ENCODE peak calls at places on chromosomes 2 and 18, in eight cellular contexts. U, T, X, N, O, G, H and D are unnamed samples.

GRCh38 chr2:168670478-168670877 is 132.0 kb upstream of the NOSTRIN start:
- DNase-seq in G (no peak), T (no peak), H (no peak), N (no peak), U (no peak), O (no peak), X (no peak), D (no peak)

GRCh38 chr2:72015281-72015680 is 132.4 kb downstream of the CYP26B1 start:
- DNase-seq in U (no peak), X (no peak), N (no peak), H (no peak), T (no peak), O (no peak), G (no peak), D (peak; percentile 34)

GRCh38 chr2:3759766-3760165 is 56.4 kb downstream of the DCDC2C start:
- DNase-seq in X (no peak), G (no peak), O (no peak), T (no peak), U (no peak), H (no peak), N (peak; percentile 68), D (no peak)

GRCh38 chr18:9787716-9788115 is 79.6 kb downstream of the RAB31 start:
- DNase-seq in O (no peak), N (peak; percentile 48), X (no peak), T (no peak), U (no peak), G (no peak), H (no peak), D (no peak)

GRCh38 chr2:52934354-52934898 is 833.2 kb upstream of the CHAC2 start:
- DNase-seq in H (peak; percentile 97), O (no peak), T (no peak), G (no peak), X (no peak), N (peak; percentile 91), U (no peak), D (no peak)

GRCh38 chr18:11320981-11321380 is 171.6 kb upstream of the PIEZO2 start:
- DNase-seq in X (no peak), O (peak; percentile 47), T (no peak), U (no peak), N (peak; percentile 79), G (no peak), H (peak; percentile 52), D (no peak)

GRCh38 chr2:1773883-1774282 is 29.6 kb upstream of the PXDN start:
- DNase-seq in U (no peak), N (no peak), O (no peak), G (no peak), H (no peak), T (no peak), X (no peak), D (no peak)

GRCh38 chr2:43070676-43071491 is 155.5 kb downstream of the ZFP36L2 start:
- DNase-seq in O (no peak), T (no peak), U (no peak), X (no peak), H (no peak), G (peak; percentile 45), N (no peak), D (no peak)

GRCh38 chr2:189222440-189222839 is 42.9 kb upstream of the COL5A2 start:
- DNase-seq in T (no peak), N (no peak), U (no peak), X (no peak), G (peak; percentile 30), O (no peak), H (peak; percentile 91), D (peak; percentile 18)

GRCh38 chr2:169664600-169664977 is 29.6 kb downstream of the CFAP210 start:
- DNase-seq in G (no peak), N (peak; percentile 15), O (no peak), T (no peak), X (no peak), U (no peak), H (no peak), D (no peak)

GRCh38 chr2:172710584-172711024 is 25.0 kb upstream of the RAPGEF4 start:
- DNase-seq in U (peak; percentile 16), G (peak; percentile 37), T (peak; percentile 14), N (peak; percentile 95), O (peak; percentile 28), X (no peak), H (peak; percentile 96), D (peak; percentile 59)

GRCh38 chr18:27428120-27428519 is 243.0 kb upstream of the CHST9 start:
- DNase-seq in O (no peak), X (no peak), G (no peak), U (no peak), N (no peak), T (no peak), H (peak; percentile 46), D (no peak)

GRCh38 chr18:22432672-22433137 is 15.0 kb upstream of the CTAGE1 start:
- DNase-seq in T (peak; percentile 40), H (peak; percentile 90), N (peak; percentile 97), X (peak; percentile 93), O (no peak), U (no peak), G (peak; percentile 81), D (no peak)

GRCh38 chr2:2881507-2881906 is 496.1 kb downstream of the EIPR1 start:
- DNase-seq in H (no peak), G (no peak), O (no peak), U (no peak), T (no peak), N (no peak), X (no peak), D (no peak)

GRCh38 chr2:9752441-9753275 is 90.6 kb upstream of the TAF1B start:
- DNase-seq in H (peak; percentile 92), G (no peak), N (peak; percentile 70), U (peak; percentile 76), X (no peak), O (no peak), T (peak; percentile 64), D (no peak)

GRCh38 chr2:171754254-171754939 is 67.1 kb downstream of the DYNC1I2 start:
- DNase-seq in H (peak; percentile 30), X (no peak), U (no peak), N (peak; percentile 19), O (no peak), G (no peak), T (no peak), D (no peak)

GRCh38 chr2:67445652-67446268 is 48.6 kb downstream of the ETAA1 start:
- DNase-seq in H (peak; percentile 61), G (no peak), T (no peak), O (no peak), N (peak; percentile 38), U (no peak), X (no peak), D (no peak)

GRCh38 chr2:235740821-235741220 is 247.0 kb downstream of the AGAP1 start:
- DNase-seq in H (peak; percentile 42), X (no peak), U (no peak), O (peak; percentile 9), G (no peak), T (peak; percentile 26), N (no peak), D (peak; percentile 54)

GRCh38 chr2:102120261-102121259 is 22.0 kb upstream of the IL1R1 start:
- DNase-seq in H (no peak), G (no peak), U (no peak), N (no peak), T (no peak), X (no peak), O (no peak), D (no peak)
- H3K4me1 ChIP-seq in H (peaks cover 7% of the 10 kb centered on the region), G (no peaks in the 10 kb centered on the region), U (no peaks in the 10 kb centered on the region), N (peaks cover 17% of the 10 kb centered on the region), T (no peaks in the 10 kb centered on the region), X (peaks cover 12% of the 10 kb centered on the region), O (no peaks in the 10 kb centered on the region), D (peaks cover 6% of the 10 kb centered on the region)

DNA sequence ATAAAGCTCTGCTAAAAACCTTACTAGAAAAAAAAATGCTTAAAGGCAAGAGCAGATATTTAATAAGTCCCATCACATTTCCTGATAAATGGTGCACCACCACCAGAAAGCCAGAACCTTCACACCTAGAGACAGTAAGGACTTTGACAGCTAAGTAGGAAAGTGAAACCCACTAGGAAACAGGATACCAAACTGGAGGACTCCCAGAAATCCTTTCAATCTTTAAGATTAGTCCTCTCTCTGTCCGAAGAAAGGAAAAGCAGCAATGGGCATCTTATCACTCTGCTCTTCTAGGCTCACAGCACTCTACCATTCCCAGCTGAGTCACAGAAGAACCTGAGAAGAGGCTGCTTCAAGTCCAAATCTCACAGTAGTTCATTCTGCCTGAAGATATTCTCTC is 3.7 kb downstream of the DYM start:
- DNase-seq in U (no peak), O (no peak), H (no peak), T (no peak), X (no peak), N (peak; percentile 51), G (no peak), D (no peak)
- H3K4me3 ChIP-seq in U (no peak overlapping the region), O (no peak overlapping the region), H (no peak overlapping the region), T (no peak overlapping the region), X (no peak overlapping the region), N (no peak overlapping the region), G (no peak overlapping the region), D (no peak overlapping the region)

DNA sequence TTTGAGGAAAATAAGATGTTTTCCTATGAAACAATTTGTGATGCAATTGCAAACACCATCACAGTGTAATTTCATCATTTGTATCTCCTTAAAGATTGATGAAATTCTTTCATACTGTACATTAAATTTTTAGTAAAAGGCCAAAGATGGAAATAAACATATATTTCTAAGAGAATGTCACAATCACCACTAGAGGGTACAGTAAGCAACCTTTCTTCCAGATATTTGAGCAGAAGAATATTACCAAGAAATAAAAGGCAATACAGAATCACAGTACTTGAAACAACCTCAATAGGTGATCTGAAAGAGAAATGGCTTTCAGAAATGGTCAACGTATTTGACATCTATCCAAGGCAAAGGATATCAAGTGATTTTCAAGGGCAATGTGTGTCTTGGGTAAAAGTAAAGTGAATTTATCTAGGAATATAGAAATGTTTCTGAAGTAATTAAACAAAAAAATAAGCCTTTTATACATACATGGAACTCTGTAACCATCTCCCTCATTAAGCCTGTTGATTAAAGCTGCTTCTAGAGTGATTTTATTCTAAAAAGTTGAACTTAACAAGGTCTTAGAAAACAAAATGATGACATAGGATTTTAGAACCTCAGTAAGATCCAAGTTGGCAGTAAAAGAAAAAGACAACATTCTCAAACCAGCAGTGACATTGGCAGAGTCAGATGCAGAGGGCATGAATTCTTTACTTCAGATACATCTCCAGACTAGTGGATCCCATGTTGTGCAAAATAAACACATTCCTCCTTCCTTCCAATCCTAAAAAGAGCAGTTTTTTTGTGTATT is 90.3 kb upstream of the SESTD1 start:
- DNase-seq in O (no peak), T (no peak), U (no peak), G (no peak), H (peak; percentile 44), X (no peak), N (peak; percentile 14), D (no peak)
- TF ChIP-seq CTCF in O (peak; percentile 31), T (no peak), U (no peak), G (no peak), H (peak; percentile 73), X (no peak), N (peak; percentile 51), D (peak; percentile 41)

DNA sequence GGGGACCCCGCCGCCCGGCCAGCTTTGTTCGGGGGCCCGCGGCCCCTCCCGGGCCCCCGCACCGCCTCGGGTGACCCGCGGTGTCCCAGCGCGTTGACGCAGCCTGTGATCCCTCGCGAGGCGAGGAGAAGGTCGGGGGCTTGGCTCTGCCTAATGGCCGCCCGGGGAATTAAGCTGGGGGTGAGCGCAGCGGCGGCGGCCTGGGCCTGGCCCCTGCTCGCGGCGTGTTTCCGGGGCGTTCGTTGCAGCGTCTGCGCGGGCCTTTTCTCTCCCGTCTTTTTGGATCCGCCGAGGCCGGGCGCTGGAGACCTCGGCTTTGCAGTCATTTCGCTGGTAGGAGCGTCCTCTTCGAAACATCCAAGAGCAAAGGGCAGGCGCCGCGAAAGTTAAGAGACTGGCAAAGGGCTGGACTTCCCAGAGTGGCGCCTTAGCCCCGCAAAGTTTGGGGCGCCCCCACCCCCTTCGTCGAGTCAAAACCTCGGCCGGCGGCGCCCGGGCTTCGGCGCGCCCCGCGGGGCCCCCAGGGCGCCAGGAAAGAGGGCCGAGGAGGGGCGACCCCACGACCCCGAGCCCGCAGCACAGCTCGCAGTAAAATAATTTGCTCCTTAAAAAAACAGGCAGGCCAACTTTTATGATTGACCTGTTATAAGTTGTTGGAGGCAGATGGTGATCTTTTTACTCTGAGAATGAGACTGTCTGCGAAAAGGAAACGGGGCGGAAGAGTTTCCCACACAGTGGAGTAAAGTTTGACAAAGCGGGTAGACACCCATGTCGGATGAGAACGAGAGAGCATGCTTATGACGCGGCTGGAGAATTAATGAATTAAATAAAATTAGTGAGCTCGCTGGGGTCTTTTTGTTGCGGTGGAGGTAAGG is 1.4 kb downstream of the SALL3 start:
- DNase-seq in T (no peak), N (no peak), H (no peak), U (no peak), X (no peak), G (no peak), O (no peak), D (no peak)
- H3K4me1 ChIP-seq in T (no peaks in the 10 kb centered on the region), N (no peaks in the 10 kb centered on the region), H (peaks cover 4% of the 10 kb centered on the region), U (no peaks in the 10 kb centered on the region), X (peaks cover 7% of the 10 kb centered on the region), G (peaks cover 19% of the 10 kb centered on the region), O (no peaks in the 10 kb centered on the region), D (no peaks in the 10 kb centered on the region)